ENCODE peak calls at places on chromosomes 7 and 10, in six cellular contexts. S is K562, H is GM12892, J is GM12878, R is H1, E is HepG2. Z is an unnamed sample.

GRCh38 chr10:114504769-114505579 is 100.7 kb upstream of the AFAP1L2 start:
- DNase-seq in S (no peak), H (no peak), J (no peak), R (no peak), E (peak; percentile 67), Z (no peak)

GRCh38 chr7:124856299-124856888 is 73.2 kb downstream of the POT1 start:
- DNase-seq in S (peak; percentile 31), H (no peak), J (no peak), R (no peak), E (peak; percentile 37), Z (no peak)

GRCh38 chr7:140003913-140004382 is 58.8 kb downstream of the PARP12 start:
- DNase-seq in S (peak; percentile 84), H (peak; percentile 54), J (peak; percentile 16), R (peak; percentile 64), E (peak; percentile 43), Z (peak; percentile 59)

GRCh38 chr10:14153570-14154055 is 177.1 kb downstream of the FRMD4A start:
- DNase-seq in S (peak; percentile 34), H (no peak), J (no peak), R (peak; percentile 54), E (no peak), Z (no peak)

GRCh38 chr10:7475046-7475860 is 64.4 kb upstream of the SFMBT2 start:
- DNase-seq in S (no peak), H (no peak), J (no peak), R (peak; percentile 67), E (no peak), Z (no peak)

GRCh38 chr7:92670204-92670851 is 80.1 kb upstream of the FAM133B start:
- DNase-seq in S (no peak), H (no peak), J (no peak), R (no peak), E (no peak), Z (no peak)

GRCh38 chr7:22639400-22639799 is 87.6 kb upstream of the IL6 start:
- DNase-seq in S (no peak), H (no peak), J (no peak), R (no peak), E (no peak), Z (no peak)

GRCh38 chr10:102419561-102420442 is 834 bp upstream of the FBXL15 start:
- DNase-seq in S (peak; percentile 82), H (peak; percentile 72), J (no peak), R (peak; percentile 98), E (peak; percentile 35), Z (no peak)

GRCh38 chr10:91010952-91011351 is 90.1 kb upstream of the ANKRD1 start:
- DNase-seq in S (no peak), H (no peak), J (no peak), R (no peak), E (no peak), Z (no peak)

GRCh38 chr7:139944248-139944647 is 115.2 kb downstream of the TBXAS1 start:
- DNase-seq in S (no peak), H (no peak), J (no peak), R (no peak), E (no peak), Z (no peak)

GRCh38 chr7:131893627-131894345 is 337.4 kb upstream of the PODXL start:
- DNase-seq in S (no peak), H (no peak), J (no peak), R (no peak), E (no peak), Z (no peak)

GRCh38 chr10:131728829-131729228 is 172.0 kb upstream of the PPP2R2D start:
- DNase-seq in S (no peak), H (no peak), J (no peak), R (no peak), E (no peak), Z (no peak)

GRCh38 chr10:103584216-103585010 is 90.9 kb downstream of the NEURL1 start:
- DNase-seq in S (no peak), H (no peak), J (no peak), R (no peak), E (no peak), Z (peak; percentile 84)

GRCh38 chr7:127760436-127761031 is 108.5 kb downstream of the SND1 start:
- DNase-seq in S (no peak), H (no peak), J (no peak), R (no peak), E (no peak), Z (no peak)

GRCh38 chr10:116287906-116288501 is 15.0 kb upstream of the GFRA1 start:
- DNase-seq in S (no peak), H (no peak), J (no peak), R (no peak), E (peak; percentile 18), Z (no peak)

DNA sequence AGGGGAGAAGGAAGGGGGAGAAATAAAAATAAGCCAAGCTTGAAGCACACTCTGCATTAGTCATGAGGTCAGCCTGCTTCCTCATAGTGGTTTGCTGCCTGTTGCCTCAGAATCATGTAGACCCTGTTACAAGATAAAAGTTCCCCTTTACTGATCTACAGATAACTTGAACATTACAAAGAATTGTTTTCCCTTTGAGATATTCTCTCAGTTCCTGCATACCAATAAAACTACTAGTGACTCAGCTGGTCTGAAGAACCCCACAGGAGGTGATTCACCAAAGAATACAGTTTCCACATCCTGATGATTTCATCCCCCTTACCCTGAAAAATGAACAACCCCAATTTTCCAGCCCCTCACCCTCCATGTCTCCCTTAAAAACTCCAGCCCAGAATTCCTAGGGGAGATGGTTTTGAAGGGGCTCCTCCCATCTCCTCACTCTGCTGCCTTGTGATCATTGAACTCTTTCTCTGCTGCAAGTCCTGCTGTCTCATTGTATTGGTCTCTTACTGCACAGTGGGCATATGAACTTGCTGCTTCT is 31.5 kb upstream of the NRP1 start:
- DNase-seq in S (no peak), H (no peak), J (no peak), R (no peak), E (no peak), Z (no peak)
- TF ChIP-seq POLR2A in S (no peak), H (no peak), J (no peak), R (no peak), E (no peak), Z (no peak)

GRCh38 chr10:127990846-127991542 is 84.1 kb downstream of the PTPRE start:
- DNase-seq in S (no peak), H (no peak), J (no peak), R (no peak), E (no peak), Z (no peak)
- TF ChIP-seq TAF1 in S (no peak), H (no peak), J (no peak), R (no peak), E (no peak), Z (no peak)

GRCh38 chr7:74494076-74494548 is 40.4 kb downstream of the GTF2IRD1 start:
- DNase-seq in S (no peak), H (no peak), J (no peak), R (no peak), E (peak; percentile 65), Z (no peak)
- TF ChIP-seq POLR2A in S (no peak), H (no peak), J (no peak), R (no peak), E (no peak), Z (no peak)

DNA sequence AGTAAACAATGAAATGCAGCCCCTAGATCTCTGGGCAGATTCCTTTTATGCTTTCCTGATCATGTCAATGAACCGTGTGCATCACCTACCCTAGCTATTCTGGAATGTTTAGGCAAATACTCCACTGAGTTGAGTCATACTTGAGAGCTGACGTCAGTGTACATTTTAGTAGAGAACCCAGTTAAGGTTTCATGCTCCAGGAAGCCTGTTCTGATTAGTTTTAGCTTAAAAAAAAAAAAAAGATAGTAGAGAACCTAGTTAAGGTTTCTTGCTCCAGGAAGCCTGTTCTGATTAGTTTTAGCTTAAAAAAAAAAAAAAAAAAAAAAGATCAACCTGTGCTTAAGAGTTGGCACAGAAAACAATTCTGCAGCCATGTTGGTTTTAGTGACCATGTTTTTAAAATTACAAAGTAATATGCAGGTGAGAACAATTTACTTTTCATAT is 3.7 kb upstream of the MCU start:
- DNase-seq in S (peak; percentile 33), H (no peak), J (no peak), R (no peak), E (peak; percentile 86), Z (no peak)
- TF ChIP-seq TAF1 in S (no peak), H (no peak), J (no peak), R (no peak), E (no peak), Z (no peak)

GRCh38 chr10:3783721-3784432 is 1.1 kb downstream of the KLF6 start:
- DNase-seq in S (no peak), H (no peak), J (no peak), R (peak; percentile 60), E (peak; percentile 86), Z (no peak)
- TF ChIP-seq POLR2A in S (no peak), H (no peak), J (no peak), R (peak; percentile 57), E (peak; percentile 43), Z (peak; percentile 34)

DNA sequence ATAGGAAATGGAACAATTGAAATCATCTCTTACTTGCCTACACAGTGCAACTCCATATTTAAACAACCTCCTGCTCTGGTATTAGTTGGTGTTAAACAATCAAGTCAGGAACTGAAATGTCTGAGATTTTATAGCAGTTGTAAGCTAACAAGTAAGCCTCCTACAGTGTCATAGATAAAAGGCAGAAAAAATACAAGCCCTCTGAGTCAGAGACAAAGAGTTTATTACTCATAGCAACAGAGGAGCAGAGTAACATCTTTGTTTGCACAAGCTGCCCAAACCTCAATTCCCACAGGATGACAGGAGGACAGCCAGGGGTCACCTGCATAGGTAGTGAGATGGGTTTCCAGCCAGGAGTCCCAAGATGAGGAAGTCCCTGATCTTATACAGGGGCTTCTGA is 280.3 kb upstream of the HGF start:
- DNase-seq in S (no peak), H (no peak), J (no peak), R (no peak), E (peak; percentile 3), Z (no peak)
- TF ChIP-seq TAF1 in S (no peak), H (no peak), J (no peak), R (no peak), E (no peak), Z (no peak)

DNA sequence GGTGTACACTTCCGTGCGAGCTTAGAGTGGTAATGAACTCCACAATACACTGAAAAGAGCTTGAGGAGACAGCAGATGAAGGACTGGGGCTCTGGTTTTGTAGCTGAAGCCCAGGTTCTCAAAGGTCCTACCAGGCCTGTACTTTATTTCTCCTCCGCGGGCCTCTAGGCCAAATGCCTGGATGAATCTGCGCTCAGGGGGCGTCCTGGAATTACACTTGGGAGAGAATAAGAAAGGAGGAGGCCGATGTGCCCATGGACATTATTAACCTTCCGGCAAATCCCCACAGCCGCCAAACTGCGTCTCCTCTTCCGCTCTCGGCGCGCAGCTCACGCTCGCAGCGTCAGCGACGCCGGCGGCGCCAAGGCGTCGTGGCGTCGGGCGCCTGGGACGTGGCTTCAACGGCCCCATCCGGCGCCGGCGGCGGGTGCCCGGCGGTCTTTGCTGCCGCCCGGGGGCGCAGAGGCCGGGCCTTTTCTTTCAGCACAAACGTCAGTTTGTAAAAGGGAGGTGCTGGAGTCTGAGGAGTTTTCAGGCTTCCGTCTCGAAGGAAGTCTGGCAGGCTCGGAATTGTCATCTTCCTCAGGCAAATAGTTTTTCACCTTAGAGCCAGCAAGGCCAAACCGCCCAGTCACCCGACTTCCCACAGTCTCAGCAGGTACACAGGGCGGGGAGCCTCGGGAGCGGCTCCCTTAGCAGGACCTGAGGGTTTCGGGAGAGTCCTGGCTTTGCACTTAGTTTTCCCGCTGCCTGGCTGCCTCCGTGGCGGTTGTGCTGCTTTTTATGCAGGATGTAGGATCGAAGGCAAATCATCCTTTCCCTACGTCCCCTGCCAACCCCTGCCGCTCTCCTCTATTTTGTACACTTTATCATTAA is at the start of gene CCDC7:
- DNase-seq in S (peak; percentile 77), H (peak; percentile 65), J (peak; percentile 62), R (peak; percentile 76), E (peak; percentile 62), Z (peak; percentile 67)
- TF ChIP-seq POLR2A in S (peak; percentile 90), H (peak; percentile 98), J (peak; percentile 95), R (peak; percentile 81), E (peak; percentile 75), Z (peak; percentile 92)